ENCODE peak calls at places on chromosomes 11 and 22, in four cellular contexts. E, B, N and L are unnamed samples.
A peak's percentile ranks its signal among the peaks of the same experiment; 100 is the strongest.

GRCh38 chr11:125625594-125626380 is 824 bp downstream of the CHEK1 start:
- DNase-seq in N (peak; percentile 94), E (peak; percentile 88), B (peak; percentile 92), L (peak; percentile 80)

GRCh38 chr11:76772100-76772782 is 10.9 kb upstream of the TSKU start:
- DNase-seq in N (no peak), E (no peak), B (no peak), L (no peak)

GRCh38 chr11:73140213-73141030 is 1.7 kb downstream of the FCHSD2 start:
- DNase-seq in B (peak; percentile 46), E (peak; percentile 48), N (no peak), L (no peak)

GRCh38 chr11:23021287-23021863 is 161.1 kb upstream of the CCDC179 start:
- DNase-seq in B (peak; percentile 22), E (peak; percentile 34), N (no peak), L (no peak)

GRCh38 chr22:33720166-33720878 is 200.0 kb downstream of the LARGE1 start:
- DNase-seq in N (no peak), B (no peak), E (peak; percentile 29), L (no peak)

GRCh38 chr11:12060385-12060980 is 49.9 kb upstream of the MICAL2 start:
- DNase-seq in E (no peak), N (no peak), B (no peak), L (no peak)

GRCh38 chr22:26131755-26132154 is 37.5 kb upstream of the SEZ6L start:
- DNase-seq in N (no peak), E (no peak), B (no peak), L (no peak)

GRCh38 chr11:1017269-1018005 is 19.1 kb downstream of the MUC6 start:
- DNase-seq in N (no peak), B (peak; percentile 22), E (peak; percentile 60), L (no peak)

GRCh38 chr22:22245935-22246525 is 1.4 kb downstream of the VPREB1 start:
- DNase-seq in N (no peak), E (no peak), B (no peak), L (no peak)

GRCh38 chr11:34226210-34226609 is 120.8 kb downstream of the NAT10 start:
- DNase-seq in N (no peak), B (no peak), E (no peak), L (no peak)

GRCh38 chr11:63769719-63770443 is 1.3 kb upstream of the ZFTA start:
- DNase-seq in N (no peak), E (no peak), B (no peak), L (no peak)

GRCh38 chr11:63614136-63614664 is at the start of gene PLAAT3:
- DNase-seq in N (peak; percentile 94), E (peak; percentile 85), B (peak; percentile 52), L (peak; percentile 29)

GRCh38 chr11:63670738-63671321 is 346 bp downstream of the ATL3 start:
- DNase-seq in E (peak; percentile 72), B (peak; percentile 16), N (peak; percentile 86), L (peak; percentile 48)

GRCh38 chr11:3166268-3167142 is 1.4 kb upstream of the OSBPL5 start:
- DNase-seq in B (no peak), N (peak; percentile 60), E (no peak), L (no peak)

GRCh38 chr11:1339066-1339675 is 29.7 kb upstream of the TOLLIP start:
- DNase-seq in B (no peak), N (no peak), E (no peak), L (no peak)

GRCh38 chr11:47950396-47950795 is 30.0 kb upstream of the PTPRJ start:
- DNase-seq in B (no peak), N (no peak), E (no peak), L (peak; percentile 47)

GRCh38 chr22:21677606-21678443 is 12.0 kb downstream of the PPIL2 start:
- DNase-seq in B (no peak), E (no peak), N (no peak), L (no peak)

GRCh38 chr11:1771273-1771672 is 7.5 kb upstream of the CTSD start:
- DNase-seq in E (peak; percentile 23), N (no peak), B (no peak), L (no peak)

GRCh38 chr11:128814856-128815705 is 52.0 kb downstream of the KCNJ1 start:
- DNase-seq in B (no peak), E (no peak), N (no peak), L (no peak)

GRCh38 chr11:118129475-118130196 is 23.0 kb downstream of the SCN4B start:
- DNase-seq in N (peak; percentile 45), B (no peak), E (no peak), L (no peak)

GRCh38 chr22:36875741-36876140 is 14.9 kb downstream of the NCF4 start:
- DNase-seq in B (no peak), N (no peak), E (no peak), L (no peak)

GRCh38 chr11:118980191-118980881 is 8.8 kb downstream of the FOXR1 start:
- DNase-seq in N (peak; percentile 65), B (no peak), E (no peak), L (no peak)

GRCh38 chr11:72896431-72896830 is 82.2 kb downstream of the ATG16L2 start:
- DNase-seq in E (no peak), B (no peak), N (no peak), L (no peak)

GRCh38 chr11:65120831-65121230 is 1.1 kb downstream of the FAU start:
- DNase-seq in N (no peak), E (no peak), B (no peak), L (no peak)

DNA sequence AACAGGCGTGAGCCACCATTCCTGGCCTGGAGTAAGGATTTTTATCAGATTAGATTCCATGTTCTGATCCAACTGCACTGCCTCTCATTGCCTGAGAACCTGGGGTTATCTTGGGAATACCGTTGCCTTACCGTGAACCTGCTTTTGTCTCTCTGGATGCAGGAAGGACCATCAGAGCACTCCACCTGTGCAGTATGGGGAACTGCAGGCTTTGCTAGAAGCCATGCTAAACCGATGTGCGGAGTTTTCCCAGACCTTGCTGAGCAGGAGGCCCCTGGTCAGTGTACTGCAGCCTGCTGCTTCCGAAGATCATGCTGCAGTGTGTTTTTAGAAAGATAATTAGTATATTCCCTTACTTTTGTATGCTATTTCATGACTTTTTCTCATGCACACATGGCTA is 43.6 kb downstream of the MEI1 start:
- DNase-seq in E (no peak), B (no peak), N (no peak), L (no peak)
- TF ChIP-seq CTCF in E (no peak), B (no peak), N (no peak), L (no peak)

GRCh38 chr11:121700968-121701367 is 248.2 kb upstream of the SORL1-AS1 start:
- DNase-seq in N (no peak), E (no peak), B (no peak), L (no peak)
- TF ChIP-seq CTCF in N (no peak), E (no peak), B (no peak), L (no peak)

GRCh38 chr22:46027219-46028068 is 50.5 kb upstream of the WNT7B start:
- DNase-seq in E (peak; percentile 76), B (no peak), N (peak; percentile 87), L (no peak)
- TF ChIP-seq CTCF in E (peak; percentile 34), B (no peak), N (peak; percentile 19), L (no peak)

GRCh38 chr11:68351450-68352275 is 39.3 kb downstream of the LRP5 start:
- DNase-seq in N (peak; percentile 61), B (no peak), E (no peak), L (no peak)
- TF ChIP-seq CTCF in N (no peak), B (no peak), E (no peak), L (no peak)

GRCh38 chr22:19959043-19959586 is 17.5 kb upstream of the TXNRD2 start:
- DNase-seq in B (peak; percentile 86), N (peak; percentile 88), E (peak; percentile 81), L (no peak)

GRCh38 chr22:19958083-19959042 is 16.7 kb upstream of the TXNRD2 start:
- DNase-seq in B (no peak), N (no peak), E (no peak), L (no peak)

GRCh38 chr22:19951351-19951750 is 9.7 kb upstream of the TXNRD2 start:
- DNase-seq in E (no peak), N (no peak), B (no peak), L (no peak)

GRCh38 chr22:19957445-19957844 is 15.8 kb upstream of the TXNRD2 start:
- DNase-seq in B (no peak), E (no peak), N (no peak), L (no peak)

DNA sequence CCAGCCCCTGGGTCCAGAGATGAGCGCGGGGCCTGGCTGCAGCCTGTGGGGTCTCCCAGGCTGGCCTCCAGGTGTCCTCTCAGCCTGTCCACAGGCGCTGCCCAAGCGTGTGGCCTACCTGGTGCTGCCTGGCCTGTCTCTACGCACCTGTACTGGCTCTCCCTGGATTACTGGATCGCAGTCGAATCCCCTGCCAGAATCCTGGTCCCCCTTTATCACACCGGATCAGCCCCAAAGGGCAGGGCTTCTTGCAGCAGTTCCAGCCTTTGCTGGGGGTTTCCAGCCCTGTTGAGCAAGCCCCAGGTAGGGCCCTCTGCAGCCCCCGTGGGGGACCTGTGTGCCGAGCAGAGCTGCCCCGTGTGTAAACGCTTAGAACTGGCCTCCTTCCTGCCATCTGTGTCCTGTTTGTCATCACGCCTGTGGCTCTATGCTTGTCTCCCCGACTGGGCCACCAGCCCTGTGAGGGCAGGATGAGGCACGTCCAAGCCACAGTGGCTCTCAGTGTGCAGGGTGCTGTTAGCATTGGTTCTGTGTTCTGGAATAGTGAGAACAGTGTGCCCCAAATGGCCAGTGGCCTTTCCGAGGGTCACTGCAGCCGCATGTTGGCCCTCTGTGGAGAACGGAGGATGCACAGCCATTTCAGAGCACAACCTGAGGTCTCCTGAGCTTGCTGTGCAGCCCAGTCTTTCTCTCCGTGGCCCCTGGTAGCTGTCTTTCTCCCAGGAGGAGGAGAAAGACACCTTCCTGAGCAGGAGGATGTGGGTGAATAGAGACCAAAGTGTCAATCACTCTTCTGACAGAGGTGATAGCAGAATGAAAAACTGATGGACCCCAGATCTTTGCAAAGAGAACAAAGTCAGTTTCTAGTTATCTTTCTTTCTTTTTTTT is 13.9 kb upstream of the TXNRD2 start:
- DNase-seq in B (no peak), E (no peak), N (no peak), L (no peak)
- TF ChIP-seq CTCF in B (no peak), E (no peak), N (no peak), L (no peak)

GRCh38 chr11:78149646-78150045 is 10.2 kb upstream of the ALG8 start:
- DNase-seq in B (no peak), E (no peak), N (no peak), L (no peak)
- TF ChIP-seq CTCF in B (peak; percentile 45), E (no peak), N (peak; percentile 22), L (no peak)

GRCh38 chr11:27204527-27204926 is 158.5 kb downstream of the CCDC34 start:
- DNase-seq in B (no peak), N (no peak), E (no peak), L (no peak)
- TF ChIP-seq CTCF in B (no peak), N (no peak), E (no peak), L (no peak)

GRCh38 chr11:74846770-74847169 is 98.1 kb downstream of the RNF169 start:
- DNase-seq in E (no peak), B (no peak), N (no peak), L (no peak)
- TF ChIP-seq CTCF in E (no peak), B (no peak), N (no peak), L (no peak)